ENCODE peak calls at places on chromosome 13, in nine cellular contexts. S is neural progenitor cell; M is CD8-positive, alpha-beta T cell; Q is IMR-90; T is osteoblast; Y is OCI-LY7; R is hepatocyte; W is heart left ventricle; X is lower lobe of right lung. C is an unnamed sample.

GRCh38 chr13:44573790-44574465 is 2.2 kb downstream of the TSC22D1 start:
- DNase-seq in X (no peak), T (peak; percentile 83), R (peak; percentile 51), M (no peak), Y (peak; percentile 49), W (no peak), Q (peak; percentile 67), S (peak; percentile 60), C (peak; percentile 34)

GRCh38 chr13:114149774-114150740 is 17.6 kb upstream of the RASA3 start:
- DNase-seq in W (no peak), M (no peak), Y (no peak), R (no peak), S (no peak), T (peak; percentile 66), Q (no peak), X (no peak), C (no peak)

GRCh38 chr13:102974574-102975195 is 91.5 kb downstream of the SLC10A2 start:
- DNase-seq in M (no peak), R (no peak), S (no peak), Q (no peak), Y (no peak), T (no peak), W (no peak), X (no peak), C (no peak)

GRCh38 chr13:107035186-107035585 is 467.2 kb upstream of the ARGLU1 start:
- DNase-seq in X (no peak), T (no peak), Q (peak; percentile 35), W (no peak), S (no peak), R (no peak), M (no peak), Y (no peak), C (no peak)

GRCh38 chr13:108227651-108228272 is 9.6 kb downstream of the ABHD13 start:
- DNase-seq in Y (peak; percentile 29), M (no peak), R (peak; percentile 35), T (no peak), W (no peak), Q (peak; percentile 52), X (no peak), S (peak; percentile 41), C (peak; percentile 65)

GRCh38 chr13:23378009-23378632 is 55.4 kb downstream of the SACS start:
- DNase-seq in X (no peak), T (peak; percentile 92), S (no peak), Y (peak; percentile 73), M (no peak), R (peak; percentile 68), W (peak; percentile 49), Q (peak; percentile 99), C (peak; percentile 38)

GRCh38 chr13:113471844-113472243 is 18.6 kb upstream of the ADPRHL1 start:
- DNase-seq in W (no peak), S (peak; percentile 24), Q (no peak), M (no peak), X (no peak), T (no peak), Y (no peak), R (no peak), C (no peak)

GRCh38 chr13:56670563-56670962 is 470.2 kb upstream of the PRR20A start:
- DNase-seq in S (peak; percentile 3), X (no peak), M (no peak), W (no peak), T (no peak), R (no peak), Y (no peak), Q (no peak), C (no peak)

GRCh38 chr13:18964942-18965341 is 216.7 kb downstream of the TUBA3C start:
- DNase-seq in X (no peak), T (no peak), W (no peak), R (no peak), Y (no peak), Q (no peak), S (no peak), M (no peak), C (no peak)
- H3K9me3 ChIP-seq in X (no peaks in the 10 kb centered on the region), T (no peaks in the 10 kb centered on the region), W (peaks cover 5% of the 10 kb centered on the region), R (no peaks in the 10 kb centered on the region), Y (no peaks in the 10 kb centered on the region), Q (peaks cover 38% of the 10 kb centered on the region), S (peaks cover 14% of the 10 kb centered on the region), M (no peaks in the 10 kb centered on the region), C (no peaks in the 10 kb centered on the region)

DNA sequence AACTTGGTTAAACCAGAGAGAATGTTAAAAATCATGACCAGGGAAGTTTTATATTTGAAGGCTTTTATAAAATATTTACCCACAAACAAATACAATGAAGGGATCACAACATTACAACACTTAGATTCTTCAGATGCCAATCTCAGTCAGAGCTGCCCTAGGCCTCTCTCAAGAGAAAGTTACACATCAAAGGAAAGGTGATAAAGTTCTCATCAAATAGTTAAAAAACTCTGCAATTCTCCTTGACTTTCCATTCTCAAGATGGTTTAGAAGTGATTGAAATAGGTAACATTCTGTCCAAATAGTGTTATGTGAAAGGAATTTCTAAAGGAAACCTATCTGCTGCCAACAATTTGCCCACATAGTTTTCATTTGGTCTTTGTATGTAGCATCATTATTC is 1115.2 kb upstream of the MIR17HG start:
- DNase-seq in M (no peak), R (no peak), T (peak; percentile 37), W (no peak), S (no peak), X (no peak), Q (no peak), Y (no peak), C (no peak)
- H3K4me1 ChIP-seq in M (no peaks in the 10 kb centered on the region), R (no peaks in the 10 kb centered on the region), T (no peaks in the 10 kb centered on the region), W (no peaks in the 10 kb centered on the region), S (no peaks in the 10 kb centered on the region), X (no peaks in the 10 kb centered on the region), Q (no peaks in the 10 kb centered on the region), Y (no peaks in the 10 kb centered on the region), C (no peaks in the 10 kb centered on the region)

GRCh38 chr13:18998389-18998788 is 183.2 kb downstream of the TUBA3C start:
- DNase-seq in T (no peak), S (no peak), W (no peak), Y (no peak), X (no peak), R (no peak), M (no peak), Q (no peak), C (no peak)
- TF ChIP-seq CTCF in T (no peak), S (no peak), W (no peak), Y (no peak), X (no peak), R (no peak), M (no peak), Q (no peak), C (no peak)

DNA sequence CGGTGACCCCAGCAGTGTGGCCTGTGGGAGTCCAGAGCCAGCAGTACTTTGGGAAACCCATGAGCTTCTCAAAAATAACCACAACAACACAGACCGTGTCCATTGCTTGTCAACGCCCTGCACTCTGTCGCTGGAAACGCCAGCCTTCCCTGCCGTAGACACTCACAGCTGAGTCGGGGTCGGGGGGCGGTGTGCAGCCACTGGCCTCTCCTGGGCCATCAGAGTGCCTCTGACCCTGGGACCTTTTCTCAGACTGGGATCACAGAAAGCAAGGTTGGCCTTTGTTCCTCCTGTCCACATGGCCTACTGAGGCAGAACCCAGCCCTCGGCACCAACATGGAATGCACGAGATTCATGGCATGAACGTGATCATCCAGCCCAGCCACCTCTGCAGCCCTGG is 95.7 kb downstream of the TUBA3C start:
- DNase-seq in T (no peak), S (no peak), Q (no peak), M (no peak), Y (no peak), X (peak; percentile 28), R (no peak), W (no peak), C (no peak)
- H3K9me3 ChIP-seq in T (peaks cover 7% of the 10 kb centered on the region), S (peaks cover 38% of the 10 kb centered on the region), Q (peaks cover 52% of the 10 kb centered on the region), M (no peaks in the 10 kb centered on the region), Y (no peaks in the 10 kb centered on the region), X (no peaks in the 10 kb centered on the region), R (no peaks in the 10 kb centered on the region), W (peaks cover 5% of the 10 kb centered on the region), C (no peaks in the 10 kb centered on the region)

GRCh38 chr13:99659234-99659633 is 158.0 kb downstream of the TM9SF2 start:
- DNase-seq in M (no peak), S (peak; percentile 21), Q (no peak), Y (no peak), T (no peak), X (no peak), W (no peak), R (no peak), C (no peak)
- H3K4me1 ChIP-seq in M (peaks cover 43% of the 10 kb centered on the region), S (peaks cover 78% of the 10 kb centered on the region), Q (no peaks in the 10 kb centered on the region), Y (no peaks in the 10 kb centered on the region), T (peaks cover 12% of the 10 kb centered on the region), X (peaks cover 17% of the 10 kb centered on the region), W (peaks cover 27% of the 10 kb centered on the region), R (peaks cover 14% of the 10 kb centered on the region), C (peaks cover 65% of the 10 kb centered on the region)

GRCh38 chr13:60467098-60467497 is 70.1 kb downstream of the TDRD3 start:
- DNase-seq in W (no peak), T (no peak), Q (no peak), R (no peak), Y (no peak), X (no peak), M (no peak), S (no peak), C (no peak)
- TF ChIP-seq CTCF in W (no peak), T (no peak), Q (no peak), R (no peak), Y (no peak), X (no peak), M (no peak), S (no peak), C (no peak)

DNA sequence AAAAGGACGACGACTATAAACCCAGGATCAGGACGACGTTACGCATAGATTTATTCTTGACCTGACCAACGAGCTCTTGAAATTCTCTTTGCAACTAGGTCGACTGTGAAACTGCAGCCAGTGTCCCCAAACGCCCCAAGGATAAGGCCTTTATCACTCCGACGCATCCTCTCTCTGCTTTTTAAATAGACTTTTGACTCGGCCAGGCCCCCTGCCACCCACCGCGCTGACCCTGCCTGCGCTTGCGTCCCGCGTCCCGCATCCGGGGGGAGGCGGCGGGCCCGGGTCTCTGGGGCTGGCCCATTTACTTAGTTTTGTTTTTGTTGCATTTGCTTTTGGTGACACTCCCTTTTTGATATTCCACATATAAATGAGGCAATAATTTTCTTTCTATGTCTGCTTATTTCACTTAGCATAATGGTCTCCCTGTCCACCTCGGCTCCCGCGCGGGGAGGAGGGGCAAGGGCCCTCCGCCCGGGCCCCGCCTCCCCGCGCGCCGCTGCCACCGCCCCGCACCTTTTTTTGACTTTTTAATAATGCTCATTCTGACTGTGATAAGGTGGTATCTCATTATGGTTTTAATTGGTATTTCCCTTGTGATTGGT is 17.5 kb downstream of the RB1 start:
- DNase-seq in X (no peak), Q (no peak), R (no peak), Y (no peak), T (no peak), W (no peak), M (no peak), S (no peak), C (no peak)
- H3K9me3 ChIP-seq in X (peaks cover 12% of the 10 kb centered on the region), Q (peaks cover 8% of the 10 kb centered on the region), R (no peaks in the 10 kb centered on the region), Y (peaks cover 23% of the 10 kb centered on the region), T (no peaks in the 10 kb centered on the region), W (peaks cover 19% of the 10 kb centered on the region), M (no peaks in the 10 kb centered on the region), S (peaks cover 6% of the 10 kb centered on the region), C (peaks cover 6% of the 10 kb centered on the region)